ENCODE peak calls at places on chromosomes 12 and 14, in eight cellular contexts. O is mesenchymal stem cell, S is right cardiac atrium, I is upper lobe of right lung, R is K562, F is tibial nerve, C is left lung, M is HCT116. H is an unnamed sample. For H3K4me1, the result is how much of the 10 kb centered on the place peaks cover.

GRCh38 chr14:55265197-55265596 is 6.0 kb upstream of the FBXO34 start:
- DNase-seq in C (no peak), R (no peak), S (no peak), M (no peak), O (no peak), F (no peak), I (no peak), H (no peak)

GRCh38 chr12:125403145-125403789 is 338.0 kb downstream of the AACS start:
- DNase-seq in R (peak), I (no peak), F (no peak), S (no peak), O (peak), C (no peak), M (peak), H (peak)

GRCh38 chr12:15627995-15628945 is 160.9 kb downstream of the EPS8 start:
- DNase-seq in I (no peak), R (no peak), M (no peak), O (peak), F (no peak), C (no peak), S (no peak), H (peak)

GRCh38 chr12:101501410-101502045 is 26.4 kb downstream of the SPIC start:
- DNase-seq in F (no peak), O (no peak), M (no peak), C (no peak), S (no peak), I (no peak), R (no peak), H (no peak)

GRCh38 chr14:97276573-97276972 is 479.4 kb downstream of the VRK1 start:
- DNase-seq in M (no peak), R (no peak), I (no peak), S (no peak), C (no peak), F (no peak), O (no peak), H (no peak)

GRCh38 chr12:94038605-94039004 is 109.8 kb upstream of the PLXNC1 start:
- DNase-seq in F (no peak), M (no peak), O (no peak), I (no peak), C (no peak), R (no peak), S (no peak), H (no peak)

GRCh38 chr14:64960762-64961276 is 11.3 kb downstream of the RAB15 start:
- DNase-seq in O (no peak), C (no peak), R (peak), M (no peak), I (peak), S (no peak), F (no peak), H (no peak)

GRCh38 chr12:66767454-66768002 is 88.7 kb upstream of the GRIP1 start:
- DNase-seq in O (no peak), R (no peak), S (no peak), M (no peak), C (no peak), F (no peak), I (no peak), H (no peak)

GRCh38 chr14:33938131-33938949 is 12.5 kb downstream of the EGLN3 start:
- DNase-seq in O (peak), M (peak), F (peak), I (no peak), S (peak), C (peak), R (peak), H (peak)

GRCh38 chr12:1282670-1283361 is 291.8 kb downstream of the ERC1 start:
- DNase-seq in M (no peak), I (no peak), R (no peak), O (no peak), C (no peak), F (peak), S (peak), H (no peak)

GRCh38 chr14:65238456-65238855 is 136.1 kb upstream of the MAX start:
- DNase-seq in C (no peak), O (peak), R (no peak), F (no peak), S (no peak), M (no peak), I (no peak), H (no peak)

GRCh38 chr14:36582011-36582873 is at the start of gene NKX2-8:
- DNase-seq in R (peak), F (no peak), M (peak), C (peak), O (no peak), S (no peak), I (peak), H (peak)

GRCh38 chr12:92786045-92786444 is 83.3 kb downstream of the PLEKHG7 start:
- DNase-seq in R (no peak), M (no peak), S (no peak), C (no peak), I (no peak), O (peak), F (no peak), H (no peak)

GRCh38 chr12:41956353-41956752 is 188.3 kb downstream of the GXYLT1 start:
- DNase-seq in M (no peak), O (no peak), C (no peak), R (no peak), F (no peak), S (no peak), I (no peak), H (no peak)

GRCh38 chr12:57889541-57889989 is 43.0 kb upstream of the CTDSP2 start:
- DNase-seq in S (peak), R (no peak), F (peak), M (no peak), I (peak), O (peak), C (peak), H (no peak)

GRCh38 chr12:115934046-115934445 is 343.4 kb downstream of the MED13L start:
- DNase-seq in I (no peak), R (no peak), M (no peak), F (peak), S (peak), C (no peak), O (no peak), H (no peak)

GRCh38 chr14:85960781-85961180 is 430.8 kb downstream of the FLRT2 start:
- DNase-seq in I (no peak), R (no peak), M (no peak), C (no peak), O (no peak), F (no peak), S (no peak), H (no peak)

GRCh38 chr14:98198385-98198784 is 1073.6 kb downstream of the BCL11B start:
- DNase-seq in F (no peak), C (no peak), M (no peak), O (no peak), I (no peak), R (no peak), S (no peak), H (no peak)

GRCh38 chr12:6943719-6944380 is at the start of the genes C12orf57 and RNU7-1:
- DNase-seq in I (peak), C (peak), S (peak), F (no peak), R (peak), O (peak), M (peak), H (peak)

GRCh38 chr12:70508178-70508577 is 129.1 kb downstream of the PTPRB start:
- DNase-seq in S (no peak), M (no peak), O (no peak), I (no peak), C (no peak), R (no peak), F (no peak), H (peak)

GRCh38 chr12:54648265-54648664 is at the start of gene DCD:
- DNase-seq in I (no peak), R (no peak), M (no peak), C (no peak), F (no peak), O (no peak), S (no peak), H (no peak)

GRCh38 chr12:6764011-6764828 is 1.9 kb upstream of the PTMS start:
- DNase-seq in S (peak), R (peak), I (peak), F (peak), O (peak), C (peak), M (peak), H (peak)

GRCh38 chr14:88729159-88729558 is 63.6 kb downstream of the EML5 start:
- DNase-seq in F (no peak), C (no peak), S (no peak), I (no peak), M (no peak), O (no peak), R (peak), H (no peak)

GRCh38 chr14:73740921-73741326 is 26.7 kb upstream of the PNMA1 start:
- DNase-seq in M (peak), S (peak), F (peak), R (peak), O (peak), C (peak), I (peak), H (no peak)

GRCh38 chr14:53356361-53357150 is 203.4 kb upstream of the DDHD1 start:
- DNase-seq in F (no peak), M (no peak), C (no peak), R (no peak), S (no peak), I (no peak), O (peak), H (no peak)

GRCh38 chr14:89681086-89682018 is 264.3 kb upstream of the FOXN3 start:
- DNase-seq in S (no peak), C (no peak), I (no peak), R (no peak), O (no peak), M (no peak), F (no peak), H (no peak)

GRCh38 chr12:15806826-15807225 is 17.6 kb upstream of the EPS8 start:
- DNase-seq in R (no peak), O (no peak), F (no peak), M (no peak), I (no peak), C (no peak), S (no peak), H (no peak)

GRCh38 chr14:85731198-85731597 is 201.3 kb downstream of the FLRT2 start:
- DNase-seq in I (no peak), S (peak), F (peak), R (no peak), O (peak), C (no peak), M (no peak), H (peak)

GRCh38 chr14:89669209-89669608 is 252.2 kb upstream of the FOXN3 start:
- DNase-seq in S (no peak), C (no peak), M (no peak), I (peak), F (no peak), O (no peak), R (no peak), H (no peak)

GRCh38 chr14:65110525-65110924 is 8.2 kb upstream of the MAX start:
- DNase-seq in S (no peak), I (no peak), C (no peak), M (no peak), O (no peak), F (no peak), R (peak), H (no peak)

GRCh38 chr12:130044991-130045621 is 117.2 kb upstream of the FZD10 start:
- DNase-seq in M (no peak), O (no peak), C (no peak), S (no peak), R (no peak), F (no peak), I (no peak), H (peak)

GRCh38 chr12:21502164-21502496 is 541 bp downstream of the GOLT1B start:
- DNase-seq in O (peak), I (no peak), F (no peak), M (no peak), C (peak), S (no peak), R (no peak), H (peak)

GRCh38 chr14:35286707-35287106 is 5.5 kb upstream of the PSMA6 start:
- DNase-seq in R (no peak), O (no peak), F (no peak), I (no peak), C (no peak), M (no peak), S (no peak), H (no peak)

GRCh38 chr14:34733245-34733644 is 18.9 kb upstream of the CFL2 start:
- DNase-seq in I (no peak), R (no peak), C (no peak), S (no peak), M (peak), F (no peak), O (peak), H (no peak)

GRCh38 chr12:63917864-63918742 is 73.6 kb downstream of the SRGAP1 start:
- DNase-seq in C (no peak), S (no peak), R (no peak), I (no peak), F (peak), O (peak), M (peak), H (no peak)

GRCh38 chr12:63151898-63152700 is 1.1 kb upstream of the AVPR1A start:
- DNase-seq in R (peak), S (peak), O (peak), I (no peak), F (peak), C (peak), M (peak), H (peak)

GRCh38 chr14:104359301-104359968 is 220.1 kb upstream of the C14orf180 start:
- DNase-seq in O (no peak), R (no peak), F (no peak), M (no peak), S (no peak), C (no peak), I (no peak), H (no peak)

GRCh38 chr12:42474391-42474790 is 115.2 kb downstream of the PRICKLE1 start:
- DNase-seq in C (no peak), O (peak), I (no peak), R (no peak), M (peak), F (no peak), S (no peak), H (no peak)

GRCh38 chr12:100234591-100235304 is 32.1 kb downstream of the DEPDC4 start:
- DNase-seq in O (peak), I (no peak), S (no peak), R (peak), C (no peak), F (no peak), M (peak), H (peak)

GRCh38 chr12:113422030-113422900 is at the start of gene SDSL:
- DNase-seq in F (peak), C (peak), O (peak), M (peak), I (peak), S (peak), R (peak), H (peak)
- H3K27ac ChIP-seq in F (peak), C (peak), O (peak), M (peak), I (peak), S (no peak), R (peak), H (no peak)

GRCh38 chr12:79534029-79534867 is 156.5 kb downstream of the PAWR start:
- DNase-seq in O (no peak), F (no peak), I (no peak), C (no peak), M (no peak), S (no peak), R (no peak), H (peak)

GRCh38 chr12:79527498-79527897 is 163.3 kb downstream of the PAWR start:
- DNase-seq in I (no peak), M (no peak), S (no peak), F (no peak), R (no peak), O (no peak), C (no peak), H (no peak)

GRCh38 chr12:79535751-79536150 is 155.0 kb downstream of the PAWR start:
- DNase-seq in S (no peak), M (no peak), R (no peak), F (no peak), I (no peak), O (no peak), C (no peak), H (no peak)

DNA sequence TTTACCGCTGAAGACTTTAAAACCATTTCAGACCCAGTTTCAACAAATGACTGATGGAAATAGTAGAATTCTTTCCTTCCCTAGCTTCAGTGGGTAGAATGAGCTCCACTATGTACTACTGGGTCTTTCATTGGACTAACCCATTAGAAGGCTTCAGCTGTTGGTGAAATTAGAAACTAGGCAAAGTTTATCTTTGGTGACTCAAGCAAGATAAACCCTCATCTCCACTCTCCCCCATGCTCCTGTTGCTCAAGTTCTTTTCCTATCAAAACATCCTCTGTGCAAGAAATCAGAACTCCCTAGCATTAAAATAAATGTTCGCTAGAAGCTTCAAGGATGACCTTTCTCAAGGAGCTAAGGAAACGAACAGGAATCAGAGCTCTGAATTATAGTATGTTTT is 159.2 kb downstream of the PAWR start:
- DNase-seq in O (no peak), C (no peak), F (no peak), M (no peak), S (no peak), I (no peak), R (no peak), H (peak)
- H3K4me3 ChIP-seq in O (no peak), C (no peak), F (no peak), M (no peak), S (no peak), I (no peak), R (no peak), H (no peak)

GRCh38 chr14:76715102-76715926 is 46.0 kb upstream of the VASH1 start:
- DNase-seq in O (no peak), R (peak), C (no peak), F (no peak), M (no peak), S (no peak), I (no peak), H (peak)

GRCh38 chr14:76717508-76717907 is 43.8 kb upstream of the VASH1 start:
- DNase-seq in S (no peak), I (no peak), M (no peak), O (no peak), C (no peak), F (no peak), R (no peak), H (no peak)

GRCh38 chr14:76718306-76719075 is 42.8 kb upstream of the VASH1 start:
- DNase-seq in S (peak), F (no peak), C (no peak), I (no peak), R (no peak), O (no peak), M (no peak), H (no peak)

GRCh38 chr14:76715927-76716200 is 45.4 kb upstream of the VASH1 start:
- DNase-seq in C (no peak), F (no peak), M (no peak), I (no peak), R (no peak), S (no peak), O (no peak), H (no peak)

DNA sequence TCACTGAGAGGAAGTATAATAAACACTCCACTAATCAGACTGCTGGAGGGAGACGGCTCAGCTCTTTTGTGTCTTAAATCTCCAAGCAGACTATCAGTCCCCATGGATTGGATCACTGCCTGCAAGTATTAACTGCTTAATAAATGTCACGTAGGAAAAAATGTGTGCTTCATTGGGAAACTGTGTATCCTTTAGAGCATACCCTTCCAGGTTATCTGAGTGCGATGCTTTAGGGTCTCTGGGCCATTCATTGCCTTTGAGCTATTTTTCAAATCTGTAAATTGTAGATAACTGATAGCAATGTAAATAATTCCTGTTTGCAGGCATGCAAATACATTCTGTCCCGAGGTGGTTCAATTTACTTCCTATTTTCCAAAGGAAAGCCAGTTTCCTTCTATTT is 45.0 kb upstream of the VASH1 start:
- DNase-seq in O (no peak), R (no peak), F (no peak), I (no peak), S (no peak), C (no peak), M (no peak), H (no peak)
- H3K4me1 ChIP-seq in O (under half), R (under half), F (under half), I (under half), S (under half), C (under half), M (under half), H (under half)

DNA sequence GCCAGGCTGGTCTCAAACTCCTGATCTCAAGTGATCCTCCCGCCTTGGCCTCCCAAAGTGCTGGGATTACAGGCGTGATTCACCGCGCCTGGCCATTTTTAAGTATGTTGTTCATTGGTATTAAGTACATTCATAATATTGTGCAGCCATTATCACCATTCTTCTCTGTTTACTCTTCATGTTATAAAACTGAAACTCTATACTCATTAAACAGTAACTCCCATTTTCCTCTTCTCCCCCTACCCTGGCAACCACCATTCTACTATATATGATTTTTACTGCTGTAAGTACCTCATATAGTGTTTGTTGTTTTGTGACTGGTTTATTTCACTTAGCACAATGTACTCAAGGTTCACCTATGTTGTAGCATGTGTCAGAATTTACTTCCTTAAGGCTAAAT is 23.1 kb downstream of the METAP2 start:
- DNase-seq in C (no peak), S (no peak), M (no peak), F (no peak), O (no peak), R (no peak), I (no peak), H (no peak)
- H3K27ac ChIP-seq in C (no peak), S (no peak), M (no peak), F (no peak), O (no peak), R (no peak), I (no peak), H (no peak)

DNA sequence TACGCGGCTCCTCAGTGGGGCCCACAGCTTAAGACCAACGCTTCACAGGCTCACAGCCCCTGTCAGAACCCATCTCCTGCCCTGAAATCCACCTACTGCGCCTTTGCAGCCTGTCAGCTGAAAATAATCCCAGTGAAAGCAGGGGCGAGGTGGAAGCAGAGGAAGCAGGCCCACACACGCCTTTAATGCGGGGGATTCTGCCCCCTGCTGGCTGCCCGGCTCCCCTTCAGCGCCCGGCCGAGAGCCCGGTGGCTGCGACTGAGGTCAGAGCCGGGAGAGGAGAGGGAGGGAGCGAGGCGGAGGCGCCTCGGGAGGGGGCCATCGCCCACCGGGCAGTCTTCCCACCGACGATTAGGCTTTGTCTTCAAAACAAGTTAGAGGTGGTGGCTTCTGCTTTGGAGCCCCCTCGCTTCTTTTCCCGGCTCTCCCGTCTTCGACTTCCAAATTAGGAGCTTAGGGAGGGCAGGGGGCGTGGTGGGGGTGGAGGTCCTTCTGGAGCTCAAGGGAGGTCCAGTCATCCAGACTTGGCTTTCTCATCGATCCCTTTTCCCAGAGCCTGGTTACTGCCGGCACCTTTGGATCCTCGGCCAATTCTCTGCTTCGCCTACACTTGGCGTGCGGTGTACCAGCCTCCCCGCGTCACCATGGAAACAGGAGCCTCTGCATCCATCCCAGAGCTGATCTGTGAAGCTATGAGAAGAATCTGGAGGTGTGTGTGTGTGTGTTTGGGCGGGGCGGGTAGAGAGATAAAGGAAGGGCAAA is 25.2 kb upstream of the RND1 start:
- DNase-seq in F (peak), C (peak), M (peak), S (peak), R (peak), O (peak), I (peak), H (peak)
- H3K4me3 ChIP-seq in F (no peak), C (no peak), M (no peak), S (peak), R (no peak), O (no peak), I (peak), H (peak)